ENCODE peak calls at places on chromosome 19, in ten cellular contexts. V, N, U, J, O, M, C, X, F and Z are unnamed samples.

GRCh38 chr19:18951721-18952281 is 10.8 kb upstream of the HOMER3 start:
- DNase-seq in V (no peak), N (no peak), U (no peak), J (no peak), O (no peak), M (no peak), C (peak), X (no peak), F (no peak), Z (no peak)

GRCh38 chr19:10091370-10091687 is 5.2 kb downstream of the SHFL start:
- DNase-seq in V (no peak), N (no peak), U (no peak), J (no peak), O (no peak), M (no peak), C (no peak), X (peak), F (no peak), Z (no peak)

GRCh38 chr19:3899531-3900294 is 19.2 kb downstream of the ATCAY start:
- DNase-seq in V (no peak), N (no peak), U (no peak), J (no peak), O (no peak), M (no peak), C (peak), X (no peak), F (no peak), Z (no peak)

GRCh38 chr19:13946414-13946813 is 5.9 kb upstream of the DCAF15 start:
- DNase-seq in V (no peak), N (no peak), U (no peak), J (no peak), O (no peak), M (no peak), C (no peak), X (no peak), F (no peak), Z (no peak)

GRCh38 chr19:48283908-48284307 is 14.0 kb downstream of the ZNF114 start:
- DNase-seq in V (no peak), N (no peak), U (no peak), J (no peak), O (no peak), M (no peak), C (peak), X (no peak), F (no peak), Z (no peak)

GRCh38 chr19:42323852-42324654 is 1.4 kb upstream of the MEGF8 start:
- DNase-seq in V (no peak), N (no peak), U (no peak), J (no peak), O (no peak), M (no peak), C (no peak), X (no peak), F (no peak), Z (no peak)

GRCh38 chr19:35596366-35596999 is 10.5 kb downstream of the PMIS2 start:
- DNase-seq in V (no peak), N (no peak), U (no peak), J (no peak), O (no peak), M (no peak), C (peak), X (no peak), F (no peak), Z (no peak)

GRCh38 chr19:19554074-19555023 is 16.3 kb downstream of the CILP2 start:
- DNase-seq in V (no peak), N (peak), U (peak), J (no peak), O (peak), M (no peak), C (peak), X (peak), F (no peak), Z (no peak)

GRCh38 chr19:17289489-17289888 is 7.8 kb downstream of the ANKLE1 start:
- DNase-seq in V (peak), N (no peak), U (peak), J (peak), O (no peak), M (no peak), C (peak), X (peak), F (peak), Z (peak)